ENCODE peak calls at places on chromosomes 1 and 21, in four cellular contexts. Z, S, A and U are unnamed samples.

GRCh38 chr1:49541096-49541752 is 482.5 kb downstream of the AGBL4 start:
- DNase-seq in Z (no peak), A (no peak), S (no peak), U (no peak)

GRCh38 chr1:171653796-171654704 is 1.6 kb upstream of the MYOC start:
- DNase-seq in S (no peak), A (no peak), Z (no peak), U (peak)

GRCh38 chr1:93909146-93910050 is at the start of gene GCLM:
- DNase-seq in A (peak), S (peak), Z (peak), U (peak)

GRCh38 chr1:36199934-36200741 is 24.1 kb upstream of the THRAP3 start:
- DNase-seq in A (no peak), S (peak), Z (no peak), U (peak)

GRCh38 chr1:205528887-205529825 is 24.7 kb downstream of the CDK18 start:
- DNase-seq in A (peak), Z (peak), S (peak), U (peak)

GRCh38 chr1:235068155-235069121 is 60.2 kb downstream of the TOMM20 start:
- DNase-seq in Z (no peak), A (no peak), S (peak), U (peak)

GRCh38 chr1:168090395-168090794 is 46.3 kb downstream of the GPR161 start:
- DNase-seq in Z (no peak), A (no peak), S (no peak), U (no peak)

GRCh38 chr21:34701726-34702125 is 32.9 kb downstream of the CLIC6 start:
- DNase-seq in A (no peak), Z (no peak), S (no peak), U (no peak)

GRCh38 chr1:210477328-210477924 is 148.7 kb downstream of the HHAT start:
- DNase-seq in S (no peak), A (no peak), Z (no peak), U (peak)

GRCh38 chr1:183812686-183813569 is 8.0 kb downstream of the RGL1 start:
- DNase-seq in S (no peak), A (no peak), Z (no peak), U (no peak)

GRCh38 chr1:2031546-2032540 is 12.7 kb downstream of the GABRD start:
- DNase-seq in S (no peak), A (no peak), Z (no peak), U (no peak)

GRCh38 chr1:3910769-3911520 is 10.9 kb upstream of the C1orf174 start:
- DNase-seq in A (peak), Z (peak), S (peak), U (peak)

GRCh38 chr1:207918016-207918415 is 7.1 kb upstream of the CD34 start:
- DNase-seq in S (no peak), A (no peak), Z (no peak), U (no peak)

GRCh38 chr1:3904006-3904842 is 4.2 kb upstream of the C1orf174 start:
- DNase-seq in A (no peak), S (no peak), Z (no peak), U (no peak)

GRCh38 chr1:46173361-46173856 is 1.5 kb upstream of the TSPAN1 start:
- DNase-seq in S (no peak), Z (no peak), A (no peak), U (no peak)

GRCh38 chr1:185636848-185637247 is 97.3 kb upstream of the HMCN1 start:
- DNase-seq in S (no peak), A (no peak), Z (no peak), U (no peak)

GRCh38 chr21:46185717-46186116 is 1.5 kb upstream of the SPATC1L start:
- DNase-seq in Z (no peak), S (no peak), A (no peak), U (no peak)